ENCODE peak calls at places on chromosomes 4 and X, in ten cellular contexts. One of them, this sample, is unnamed.

GRCh38 chr4:25913851-25914669 is at the start of gene SMIM20:
- DNase-seq in HFF-Myc: peak; percentile 51
- DNase-seq in PC-3: peak; percentile 80
- DNase-seq in nephron progenitor cell: peak; percentile 89
- DNase-seq in lung: peak; percentile 91
- DNase-seq in GM13977: peak; percentile 96
- DNase-seq in A549: peak; percentile 92
- DNase-seq in suprapubic skin: peak; percentile 94
- DNase-seq in dorsolateral prefrontal cortex: peak; percentile 85
- DNase-seq in AG04450: peak; percentile 75
- DNase-seq in this sample: peak; percentile 91

GRCh38 chrX:115616943-115617563 is 56.1 kb downstream of the PLS3 start:
- DNase-seq in HFF-Myc: peak; percentile 44
- DNase-seq in PC-3: peak; percentile 95
- DNase-seq in nephron progenitor cell: no peak
- DNase-seq in lung: no peak
- DNase-seq in GM13977: peak; percentile 54
- DNase-seq in A549: peak; percentile 85
- DNase-seq in suprapubic skin: no peak
- DNase-seq in dorsolateral prefrontal cortex: no peak
- DNase-seq in AG04450: no peak
- DNase-seq in this sample: peak; percentile 80

GRCh38 chr4:7328913-7329638 is 105.7 kb downstream of the PSAPL1 start:
- DNase-seq in HFF-Myc: peak; percentile 32
- DNase-seq in PC-3: peak; percentile 85
- DNase-seq in nephron progenitor cell: no peak
- DNase-seq in lung: peak; percentile 66
- DNase-seq in GM13977: no peak
- DNase-seq in A549: peak; percentile 73
- DNase-seq in suprapubic skin: no peak
- DNase-seq in dorsolateral prefrontal cortex: peak; percentile 67
- DNase-seq in AG04450: peak; percentile 8
- DNase-seq in this sample: peak; percentile 65

GRCh38 chr4:6963139-6963611 is 53.5 kb downstream of the TBC1D14 start:
- DNase-seq in HFF-Myc: no peak
- DNase-seq in PC-3: no peak
- DNase-seq in nephron progenitor cell: no peak
- DNase-seq in lung: no peak
- DNase-seq in GM13977: no peak
- DNase-seq in A549: no peak
- DNase-seq in suprapubic skin: no peak
- DNase-seq in dorsolateral prefrontal cortex: no peak
- DNase-seq in AG04450: no peak
- DNase-seq in this sample: no peak

GRCh38 chr4:66052426-66052825 is 382.1 kb upstream of the EPHA5 start:
- DNase-seq in HFF-Myc: no peak
- DNase-seq in PC-3: no peak
- DNase-seq in nephron progenitor cell: no peak
- DNase-seq in lung: no peak
- DNase-seq in GM13977: no peak
- DNase-seq in A549: no peak
- DNase-seq in suprapubic skin: no peak
- DNase-seq in dorsolateral prefrontal cortex: no peak
- DNase-seq in AG04450: no peak
- DNase-seq in this sample: no peak

GRCh38 chr4:121765941-121766538 is 1.1 kb upstream of the SMIM43 start:
- DNase-seq in HFF-Myc: no peak
- DNase-seq in PC-3: no peak
- DNase-seq in nephron progenitor cell: no peak
- DNase-seq in lung: no peak
- DNase-seq in GM13977: no peak
- DNase-seq in A549: no peak
- DNase-seq in suprapubic skin: no peak
- DNase-seq in dorsolateral prefrontal cortex: no peak
- DNase-seq in AG04450: no peak
- DNase-seq in this sample: no peak

GRCh38 chrX:151815461-151815860 is 80.9 kb downstream of the CNGA2 start:
- DNase-seq in HFF-Myc: no peak
- DNase-seq in PC-3: no peak
- DNase-seq in nephron progenitor cell: no peak
- DNase-seq in lung: no peak
- DNase-seq in GM13977: no peak
- DNase-seq in A549: no peak
- DNase-seq in suprapubic skin: no peak
- DNase-seq in dorsolateral prefrontal cortex: no peak
- DNase-seq in AG04450: no peak
- DNase-seq in this sample: no peak

GRCh38 chrX:6149231-6149870 is 79.3 kb downstream of the NLGN4X start:
- DNase-seq in HFF-Myc: no peak
- DNase-seq in PC-3: no peak
- DNase-seq in nephron progenitor cell: no peak
- DNase-seq in lung: no peak
- DNase-seq in GM13977: no peak
- DNase-seq in A549: no peak
- DNase-seq in suprapubic skin: no peak
- DNase-seq in dorsolateral prefrontal cortex: no peak
- DNase-seq in AG04450: no peak
- DNase-seq in this sample: no peak

GRCh38 chr4:84855774-84856173 is 110.7 kb downstream of the WDFY3 start:
- DNase-seq in HFF-Myc: no peak
- DNase-seq in PC-3: no peak
- DNase-seq in nephron progenitor cell: no peak
- DNase-seq in lung: no peak
- DNase-seq in GM13977: no peak
- DNase-seq in A549: no peak
- DNase-seq in suprapubic skin: no peak
- DNase-seq in dorsolateral prefrontal cortex: peak; percentile 68
- DNase-seq in AG04450: no peak
- DNase-seq in this sample: no peak

GRCh38 chr4:51943221-51943620 is 76.9 kb downstream of the LRRC66 start:
- DNase-seq in HFF-Myc: no peak
- DNase-seq in PC-3: peak; percentile 88
- DNase-seq in nephron progenitor cell: no peak
- DNase-seq in lung: no peak
- DNase-seq in GM13977: no peak
- DNase-seq in A549: no peak
- DNase-seq in suprapubic skin: no peak
- DNase-seq in dorsolateral prefrontal cortex: no peak
- DNase-seq in AG04450: no peak
- DNase-seq in this sample: peak; percentile 58

GRCh38 chr4:56570041-56570440 is 64.5 kb downstream of the ARL9 start:
- DNase-seq in HFF-Myc: no peak
- DNase-seq in PC-3: peak; percentile 46
- DNase-seq in nephron progenitor cell: no peak
- DNase-seq in lung: no peak
- DNase-seq in GM13977: no peak
- DNase-seq in A549: no peak
- DNase-seq in suprapubic skin: no peak
- DNase-seq in dorsolateral prefrontal cortex: no peak
- DNase-seq in AG04450: no peak
- DNase-seq in this sample: no peak
- TF ChIP-seq CTCF in HFF-Myc: no peak
- TF ChIP-seq CTCF in PC-3: no peak
- TF ChIP-seq CTCF in nephron progenitor cell: no peak
- TF ChIP-seq CTCF in lung: no peak
- TF ChIP-seq CTCF in GM13977: no peak
- TF ChIP-seq CTCF in A549: no peak
- TF ChIP-seq CTCF in suprapubic skin: no peak
- TF ChIP-seq CTCF in dorsolateral prefrontal cortex: no peak
- TF ChIP-seq CTCF in AG04450: no peak
- TF ChIP-seq CTCF in this sample: no peak

GRCh38 chrX:155747520-155747919 is 133.6 kb upstream of the VAMP7 start:
- DNase-seq in HFF-Myc: no peak
- DNase-seq in PC-3: peak; percentile 54
- DNase-seq in nephron progenitor cell: no peak
- DNase-seq in lung: peak; percentile 64
- DNase-seq in GM13977: no peak
- DNase-seq in A549: no peak
- DNase-seq in suprapubic skin: no peak
- DNase-seq in dorsolateral prefrontal cortex: no peak
- DNase-seq in AG04450: no peak
- DNase-seq in this sample: peak; percentile 72

GRCh38 chrX:155745792-155746191 is 133.0 kb upstream of the TMLHE start:
- DNase-seq in HFF-Myc: no peak
- DNase-seq in PC-3: peak; percentile 46
- DNase-seq in nephron progenitor cell: no peak
- DNase-seq in lung: no peak
- DNase-seq in GM13977: no peak
- DNase-seq in A549: peak; percentile 66
- DNase-seq in suprapubic skin: no peak
- DNase-seq in dorsolateral prefrontal cortex: no peak
- DNase-seq in AG04450: no peak
- DNase-seq in this sample: peak; percentile 71

DNA sequence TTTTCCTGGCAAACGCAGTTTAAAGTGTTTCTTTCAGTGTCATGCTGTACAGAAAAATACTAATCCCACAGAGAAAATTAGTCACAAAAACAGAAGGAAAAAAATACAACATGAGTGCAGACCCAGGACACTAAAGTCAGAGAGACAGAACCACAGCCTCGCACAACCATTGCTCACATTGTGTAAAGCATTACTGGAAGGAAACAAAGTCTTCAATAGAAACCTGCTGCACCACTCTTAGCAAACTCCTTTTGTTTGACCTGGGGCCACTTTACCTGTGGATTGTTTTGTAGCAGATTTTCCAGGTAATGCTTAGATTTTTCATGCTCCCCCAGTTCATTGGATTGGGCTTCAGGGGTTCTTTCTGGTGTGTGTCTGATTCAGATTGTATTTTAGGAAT is 131.8 kb upstream of the TMLHE start:
- DNase-seq in HFF-Myc: no peak
- DNase-seq in PC-3: no peak
- DNase-seq in nephron progenitor cell: no peak
- DNase-seq in lung: no peak
- DNase-seq in GM13977: no peak
- DNase-seq in A549: no peak
- DNase-seq in suprapubic skin: no peak
- DNase-seq in dorsolateral prefrontal cortex: no peak
- DNase-seq in AG04450: no peak
- DNase-seq in this sample: no peak
- TF ChIP-seq CTCF in HFF-Myc: no peak
- TF ChIP-seq CTCF in PC-3: no peak
- TF ChIP-seq CTCF in nephron progenitor cell: no peak
- TF ChIP-seq CTCF in lung: no peak
- TF ChIP-seq CTCF in GM13977: no peak
- TF ChIP-seq CTCF in A549: no peak
- TF ChIP-seq CTCF in suprapubic skin: no peak
- TF ChIP-seq CTCF in dorsolateral prefrontal cortex: no peak
- TF ChIP-seq CTCF in AG04450: no peak
- TF ChIP-seq CTCF in this sample: no peak

GRCh38 chr4:15682340-15682725 is 706 bp downstream of the FAM200B start:
- DNase-seq in HFF-Myc: no peak
- DNase-seq in PC-3: no peak
- DNase-seq in nephron progenitor cell: no peak
- DNase-seq in lung: no peak
- DNase-seq in GM13977: no peak
- DNase-seq in A549: no peak
- DNase-seq in suprapubic skin: no peak
- DNase-seq in dorsolateral prefrontal cortex: no peak
- DNase-seq in AG04450: no peak
- DNase-seq in this sample: peak; percentile 37

GRCh38 chr4:15682790-15683495 is 1.3 kb downstream of the FAM200B start:
- DNase-seq in HFF-Myc: no peak
- DNase-seq in PC-3: no peak
- DNase-seq in nephron progenitor cell: no peak
- DNase-seq in lung: no peak
- DNase-seq in GM13977: no peak
- DNase-seq in A549: no peak
- DNase-seq in suprapubic skin: no peak
- DNase-seq in dorsolateral prefrontal cortex: no peak
- DNase-seq in AG04450: no peak
- DNase-seq in this sample: no peak

GRCh38 chr4:15681067-15681371 is 608 bp upstream of the FAM200B start:
- DNase-seq in HFF-Myc: no peak
- DNase-seq in PC-3: no peak
- DNase-seq in nephron progenitor cell: no peak
- DNase-seq in lung: no peak
- DNase-seq in GM13977: no peak
- DNase-seq in A549: no peak
- DNase-seq in suprapubic skin: no peak
- DNase-seq in dorsolateral prefrontal cortex: no peak
- DNase-seq in AG04450: no peak
- DNase-seq in this sample: no peak

GRCh38 chr4:15684498-15684897 is 2.9 kb downstream of the FAM200B start:
- DNase-seq in HFF-Myc: no peak
- DNase-seq in PC-3: no peak
- DNase-seq in nephron progenitor cell: no peak
- DNase-seq in lung: no peak
- DNase-seq in GM13977: no peak
- DNase-seq in A549: no peak
- DNase-seq in suprapubic skin: no peak
- DNase-seq in dorsolateral prefrontal cortex: no peak
- DNase-seq in AG04450: no peak
- DNase-seq in this sample: no peak

GRCh38 chr4:15681372-15682339 is at the start of gene FAM200B:
- DNase-seq in HFF-Myc: peak; percentile 98
- DNase-seq in PC-3: peak; percentile 99
- DNase-seq in nephron progenitor cell: peak; percentile 100
- DNase-seq in lung: peak; percentile 99
- DNase-seq in GM13977: peak; percentile 97
- DNase-seq in A549: peak; percentile 98
- DNase-seq in suprapubic skin: peak; percentile 99
- DNase-seq in dorsolateral prefrontal cortex: peak; percentile 97
- DNase-seq in AG04450: peak; percentile 96
- DNase-seq in this sample: peak; percentile 100
- TF ChIP-seq CTCF in HFF-Myc: no peak
- TF ChIP-seq CTCF in PC-3: no peak
- TF ChIP-seq CTCF in nephron progenitor cell: no peak
- TF ChIP-seq CTCF in lung: no peak
- TF ChIP-seq CTCF in GM13977: no peak
- TF ChIP-seq CTCF in A549: no peak
- TF ChIP-seq CTCF in suprapubic skin: peak; percentile 10
- TF ChIP-seq CTCF in dorsolateral prefrontal cortex: peak; percentile 42
- TF ChIP-seq CTCF in AG04450: peak; percentile 5
- TF ChIP-seq CTCF in this sample: no peak

GRCh38 chr4:31998807-31999206 is 1278.6 kb downstream of the PCDH7 start:
- DNase-seq in HFF-Myc: no peak
- DNase-seq in PC-3: no peak
- DNase-seq in nephron progenitor cell: no peak
- DNase-seq in lung: no peak
- DNase-seq in GM13977: no peak
- DNase-seq in A549: peak; percentile 11
- DNase-seq in suprapubic skin: no peak
- DNase-seq in dorsolateral prefrontal cortex: no peak
- DNase-seq in AG04450: no peak
- DNase-seq in this sample: no peak

GRCh38 chr4:32000846-32001488 is 1280.8 kb downstream of the PCDH7 start:
- DNase-seq in HFF-Myc: no peak
- DNase-seq in PC-3: no peak
- DNase-seq in nephron progenitor cell: no peak
- DNase-seq in lung: no peak
- DNase-seq in GM13977: no peak
- DNase-seq in A549: no peak
- DNase-seq in suprapubic skin: no peak
- DNase-seq in dorsolateral prefrontal cortex: no peak
- DNase-seq in AG04450: no peak
- DNase-seq in this sample: no peak

GRCh38 chr4:32002037-32002747 is 1282.0 kb downstream of the PCDH7 start:
- DNase-seq in HFF-Myc: no peak
- DNase-seq in PC-3: no peak
- DNase-seq in nephron progenitor cell: no peak
- DNase-seq in lung: no peak
- DNase-seq in GM13977: no peak
- DNase-seq in A549: no peak
- DNase-seq in suprapubic skin: no peak
- DNase-seq in dorsolateral prefrontal cortex: no peak
- DNase-seq in AG04450: no peak
- DNase-seq in this sample: no peak

GRCh38 chr4:31995943-31996901 is 1276.1 kb downstream of the PCDH7 start:
- DNase-seq in HFF-Myc: no peak
- DNase-seq in PC-3: no peak
- DNase-seq in nephron progenitor cell: peak; percentile 10
- DNase-seq in lung: no peak
- DNase-seq in GM13977: no peak
- DNase-seq in A549: peak; percentile 69
- DNase-seq in suprapubic skin: no peak
- DNase-seq in dorsolateral prefrontal cortex: no peak
- DNase-seq in AG04450: no peak
- DNase-seq in this sample: no peak
- TF ChIP-seq CTCF in HFF-Myc: no peak
- TF ChIP-seq CTCF in PC-3: no peak
- TF ChIP-seq CTCF in nephron progenitor cell: no peak
- TF ChIP-seq CTCF in lung: no peak
- TF ChIP-seq CTCF in GM13977: no peak
- TF ChIP-seq CTCF in A549: no peak
- TF ChIP-seq CTCF in suprapubic skin: no peak
- TF ChIP-seq CTCF in dorsolateral prefrontal cortex: no peak
- TF ChIP-seq CTCF in AG04450: no peak
- TF ChIP-seq CTCF in this sample: no peak

This sample was measured in MCF 10A.